ENCODE peak calls at places on chromosomes 6 and 20, in four cellular contexts. I is neural progenitor cell; G is naive thymus-derived CD4-positive, alpha-beta T cell; A is psoas muscle. R is an unnamed sample.

GRCh38 chr6:20534295-20534897 is at the start of gene CDKAL1:
- DNase-seq in A (peak), G (peak), I (peak), R (peak)

GRCh38 chr6:129748212-129748900 is 38.4 kb upstream of the ARHGAP18 start:
- DNase-seq in I (no peak), A (peak), G (peak), R (no peak)

GRCh38 chr6:109526905-109527628 is 44.0 kb upstream of the ZBTB24 start:
- DNase-seq in I (peak), G (peak), A (no peak), R (no peak)

GRCh38 chr6:7391244-7391643 is 1.6 kb downstream of the RIOK1 start:
- DNase-seq in G (no peak), A (no peak), I (no peak), R (no peak)

GRCh38 chr6:15697895-15698294 is 35.1 kb upstream of the DTNBP1 start:
- DNase-seq in I (no peak), A (no peak), G (no peak), R (no peak)

GRCh38 chr6:35099116-35099515 is 42.0 kb downstream of the TCP11 start:
- DNase-seq in I (no peak), G (no peak), A (no peak), R (no peak)

GRCh38 chr6:43499028-43499815 is 10.9 kb downstream of the LRRC73 start:
- DNase-seq in A (no peak), G (no peak), I (no peak), R (no peak)

GRCh38 chr6:137968468-137968804 is 101.4 kb downstream of the TNFAIP3 start:
- DNase-seq in G (no peak), A (no peak), I (no peak), R (no peak)

GRCh38 chr6:12484519-12484918 is 194.4 kb downstream of the EDN1 start:
- DNase-seq in G (no peak), A (no peak), I (no peak), R (no peak)

GRCh38 chr20:23138682-23139081 is 52.6 kb upstream of the CD93 start:
- DNase-seq in I (no peak), G (no peak), A (no peak), R (no peak)

GRCh38 chr6:39377530-39377929 is 55.0 kb upstream of the KCNK16 start:
- DNase-seq in I (peak), A (peak), G (no peak), R (peak)

GRCh38 chr6:6674872-6675271 is 86.4 kb downstream of the LY86 start:
- DNase-seq in I (peak), G (no peak), A (no peak), R (no peak)

GRCh38 chr20:57749131-57749690 is 39.4 kb upstream of the PMEPA1 start:
- DNase-seq in G (no peak), A (no peak), I (no peak), R (no peak)
- H3K4me3 ChIP-seq in G (peak), A (peak), I (no peak), R (peak)

DNA sequence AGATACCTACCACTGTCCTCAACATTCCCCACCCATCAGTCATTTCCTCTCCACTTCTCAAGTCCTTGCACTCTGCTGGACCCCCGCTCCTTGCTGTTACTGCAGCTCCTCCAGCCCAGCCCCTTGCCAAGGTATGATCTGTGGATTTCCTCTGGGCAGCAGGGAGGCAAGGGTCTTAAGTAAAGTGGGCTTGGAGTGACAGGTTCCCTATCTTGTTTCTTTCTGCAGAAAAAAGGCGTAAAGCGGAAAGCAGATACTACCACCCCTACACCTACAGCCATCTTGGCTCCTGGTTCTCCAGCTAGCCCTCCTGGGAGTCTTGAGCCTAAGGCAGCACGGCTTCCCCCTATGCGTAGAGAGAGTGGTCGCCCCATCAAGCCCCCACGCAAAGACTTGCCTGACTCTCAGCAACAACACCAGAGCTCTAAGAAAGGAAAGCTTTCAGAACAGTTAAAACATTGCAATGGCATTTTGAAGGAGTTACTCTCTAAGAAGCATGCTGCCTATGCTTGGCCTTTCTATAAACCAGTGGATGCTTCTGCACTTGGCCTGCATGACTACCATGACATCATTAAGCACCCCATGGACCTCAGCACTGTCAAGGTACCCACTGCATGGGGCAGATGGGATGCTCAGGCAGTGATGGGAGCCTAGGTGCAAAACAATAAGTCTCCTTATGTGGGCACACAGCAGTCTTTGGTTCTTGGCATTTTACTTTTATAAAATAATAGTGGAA is 8.1 kb downstream of the BRD2 start:
- DNase-seq in I (no peak), G (no peak), A (no peak), R (no peak)
- H3K4me3 ChIP-seq in I (no peak), G (no peak), A (peak), R (no peak)

GRCh38 chr20:47421076-47421475 is 64.6 kb upstream of the ZMYND8 start:
- DNase-seq in I (no peak), A (no peak), G (no peak), R (no peak)

GRCh38 chr20:47419953-47420352 is 63.5 kb upstream of the ZMYND8 start:
- DNase-seq in G (no peak), A (no peak), I (no peak), R (no peak)

GRCh38 chr20:47418061-47418616 is 61.6 kb upstream of the ZMYND8 start:
- DNase-seq in A (no peak), I (no peak), G (no peak), R (no peak)

GRCh38 chr20:47413189-47413588 is 56.7 kb upstream of the ZMYND8 start:
- DNase-seq in I (no peak), G (no peak), A (no peak), R (no peak)

DNA sequence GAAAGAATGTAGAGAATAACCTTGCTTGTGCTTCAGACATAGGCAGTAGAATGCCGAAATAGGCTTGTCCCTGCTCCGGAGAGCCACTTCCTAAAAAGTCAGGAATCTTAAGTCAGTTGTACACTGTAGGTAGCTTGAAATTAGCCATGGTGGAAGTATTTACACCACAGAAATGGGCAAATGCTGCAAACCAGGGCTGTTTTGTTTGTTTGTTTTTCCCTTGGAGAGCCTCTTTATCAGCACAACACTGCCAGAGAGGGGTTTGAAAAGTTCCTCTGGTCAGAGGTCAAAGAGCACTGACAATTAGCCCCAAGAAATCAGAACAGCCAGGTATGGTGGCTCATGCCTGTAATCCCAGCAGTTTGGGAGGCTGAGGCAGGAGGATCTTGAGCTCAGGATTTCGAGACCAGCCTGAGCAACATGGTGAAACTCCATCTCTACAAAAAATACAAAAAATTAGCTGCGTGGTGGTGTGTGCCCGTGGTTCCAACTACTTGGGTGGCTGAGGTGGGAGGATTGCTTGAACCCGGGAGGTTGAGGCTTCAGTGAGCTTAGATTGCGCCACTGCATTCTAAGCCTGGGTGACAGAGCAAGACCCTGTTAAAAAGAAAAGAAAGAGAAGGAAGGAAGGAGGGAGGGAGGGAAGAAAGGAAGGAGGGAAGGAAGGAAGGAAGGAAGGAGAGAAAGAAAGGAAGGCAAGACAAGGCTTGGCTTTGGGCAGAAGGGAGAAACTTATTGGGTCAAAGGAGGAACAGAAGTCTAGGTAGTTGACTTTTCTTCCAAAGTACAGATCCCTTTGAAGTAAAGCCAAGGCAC is 61.0 kb upstream of the ZMYND8 start:
- DNase-seq in I (no peak), A (no peak), G (no peak), R (no peak)
- H3K4me3 ChIP-seq in I (no peak), A (no peak), G (no peak), R (no peak)

GRCh38 chr6:46323312-46323965 is 152.7 kb upstream of the ENPP5 start:
- DNase-seq in A (no peak), G (no peak), I (no peak), R (no peak)
- H3K4me3 ChIP-seq in A (no peak), G (no peak), I (no peak), R (no peak)

GRCh38 chr6:151763303-151763702 is 44.2 kb upstream of the ESR1 start:
- DNase-seq in G (no peak), I (peak), A (no peak), R (no peak)
- H3K4me3 ChIP-seq in G (no peak), I (no peak), A (peak), R (peak)

GRCh38 chr6:125854355-125854754 is 63.6 kb downstream of the NCOA7 start:
- DNase-seq in G (no peak), I (no peak), A (no peak), R (no peak)

GRCh38 chr6:125857846-125858245 is 67.1 kb downstream of the NCOA7 start:
- DNase-seq in I (no peak), A (no peak), G (no peak), R (no peak)

GRCh38 chr6:125853168-125853567 is 62.4 kb downstream of the NCOA7 start:
- DNase-seq in G (no peak), I (no peak), A (no peak), R (no peak)

GRCh38 chr6:125853740-125854139 is 63.0 kb downstream of the NCOA7 start:
- DNase-seq in G (no peak), A (no peak), I (no peak), R (no peak)

DNA sequence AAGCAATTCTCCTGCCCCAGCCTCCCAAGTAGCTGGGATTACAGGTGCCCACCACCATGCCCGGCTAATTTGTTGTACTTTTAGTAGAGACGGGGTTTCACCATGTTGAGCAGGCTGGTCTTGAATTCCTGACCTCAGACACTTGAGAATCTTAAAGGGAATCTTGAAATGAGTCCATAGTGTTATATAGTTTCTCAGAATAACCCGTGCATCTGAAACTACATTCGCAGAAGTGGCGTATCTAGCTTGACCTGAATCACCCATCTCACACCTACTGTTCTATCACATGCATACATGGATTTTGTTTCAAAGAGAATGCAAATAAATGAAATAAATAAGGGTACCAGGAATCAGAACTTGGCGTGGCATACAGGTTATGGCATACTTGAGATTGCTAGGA is 65.0 kb downstream of the NCOA7 start:
- DNase-seq in G (no peak), I (no peak), A (no peak), R (no peak)
- H3K4me3 ChIP-seq in G (no peak), I (no peak), A (no peak), R (no peak)

GRCh38 chr20:46142124-46142523 is 24.0 kb downstream of the CD40 start:
- DNase-seq in I (peak), G (no peak), A (no peak), R (no peak)
- H3K4me3 ChIP-seq in I (no peak), G (no peak), A (no peak), R (no peak)

GRCh38 chr6:37540390-37540789 is 40.7 kb upstream of the CCDC167 start:
- DNase-seq in I (no peak), G (no peak), A (no peak), R (no peak)

GRCh38 chr6:37535701-37536461 is 36.2 kb upstream of the CCDC167 start:
- DNase-seq in I (peak), G (no peak), A (no peak), R (no peak)

GRCh38 chr6:37539706-37540352 is 40.1 kb upstream of the CCDC167 start:
- DNase-seq in I (no peak), G (no peak), A (no peak), R (no peak)

GRCh38 chr6:37538107-37538506 is 38.4 kb upstream of the CCDC167 start:
- DNase-seq in G (no peak), I (no peak), A (no peak), R (no peak)

GRCh38 chr6:37536462-37537225 is 37.0 kb upstream of the CCDC167 start:
- DNase-seq in I (peak), G (no peak), A (no peak), R (no peak)
- H3K4me3 ChIP-seq in I (peak), G (peak), A (peak), R (peak)

DNA sequence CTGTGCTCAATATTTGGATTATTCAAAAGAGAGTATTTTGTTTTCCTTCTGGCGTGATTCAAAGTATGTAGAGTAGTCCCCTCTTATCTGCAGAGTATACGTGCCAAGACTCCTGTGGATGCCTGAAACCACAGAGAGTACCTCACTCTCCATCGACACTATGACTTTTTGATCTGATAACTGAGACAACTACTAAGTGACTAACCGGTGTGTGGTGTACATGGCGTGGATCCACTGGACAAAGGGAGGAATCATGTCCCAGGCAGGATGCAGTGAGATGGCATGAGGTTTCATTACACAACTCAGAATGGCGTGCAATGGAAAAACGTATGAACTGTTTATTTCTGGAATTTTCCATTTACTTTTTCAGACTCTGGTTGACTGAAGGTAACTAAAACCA is 112.2 kb upstream of the PDE7B start:
- DNase-seq in A (no peak), I (no peak), G (no peak), R (no peak)
- H3K4me3 ChIP-seq in A (no peak), I (no peak), G (no peak), R (no peak)

DNA sequence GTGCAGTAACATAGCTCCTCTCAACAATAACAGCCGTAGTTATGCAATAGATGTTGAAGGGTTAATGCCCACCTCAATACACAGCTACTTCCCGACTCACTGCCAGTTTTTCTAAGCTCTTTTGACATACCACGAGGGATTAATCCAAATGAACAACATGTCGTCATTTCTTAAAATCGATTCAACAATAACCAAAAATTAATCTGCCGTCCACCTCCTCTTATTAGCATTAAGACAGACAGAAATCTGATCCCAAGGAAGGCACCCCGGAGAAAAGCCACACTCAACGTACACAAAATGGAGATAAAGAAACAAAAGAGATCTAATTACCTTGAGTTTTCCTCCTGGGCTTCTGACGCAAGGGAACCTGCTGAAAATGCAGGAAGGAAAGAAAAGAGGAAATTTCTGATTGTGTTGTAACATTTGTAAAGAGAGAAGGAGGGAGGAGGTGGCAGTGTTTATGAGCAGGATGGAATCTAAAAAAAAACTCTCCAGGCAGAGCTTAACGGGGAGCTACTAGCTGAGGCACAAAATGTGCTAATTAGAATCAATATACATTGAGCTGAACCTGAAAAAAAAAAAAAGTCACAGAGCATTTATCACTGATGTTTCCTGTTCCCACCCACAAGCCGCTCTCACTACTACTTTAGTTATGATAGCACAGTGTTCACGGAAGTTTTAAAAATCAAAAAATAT is 109.3 kb downstream of the IPCEF1 start:
- DNase-seq in A (no peak), I (peak), G (no peak), R (no peak)
- H3K4me3 ChIP-seq in A (peak), I (peak), G (peak), R (no peak)